ENCODE peak calls at places on chromosomes 7 and 10, in seven cellular contexts. V, A, D, C, W, N and G are unnamed samples.

GRCh38 chr7:33143996-33144718 is 14.8 kb downstream of the BBS9 start:
- DNase-seq in A (no peak), W (no peak), C (no peak), N (no peak), D (no peak), V (no peak), G (peak)

GRCh38 chr7:31114593-31115343 is 62.7 kb downstream of the ADCYAP1R1 start:
- DNase-seq in D (peak), N (no peak), W (no peak), A (peak), V (no peak), C (no peak), G (no peak)

GRCh38 chr10:106897631-106898161 is 266.8 kb downstream of the SORCS1 start:
- DNase-seq in A (no peak), D (no peak), C (peak), N (peak), W (peak), V (no peak), G (no peak)

GRCh38 chr7:6162331-6162620 is 110.1 kb downstream of the CYTH3 start:
- DNase-seq in V (no peak), W (peak), C (peak), N (no peak), A (no peak), D (no peak), G (no peak)

GRCh38 chr7:73869011-73869785 is 8.2 kb downstream of the TMEM270 start:
- DNase-seq in C (no peak), A (no peak), W (no peak), N (no peak), D (no peak), V (no peak), G (no peak)

GRCh38 chr10:62264702-62265436 is 3.8 kb downstream of the RTKN2 start:
- DNase-seq in D (peak), V (peak), A (peak), C (no peak), N (no peak), W (no peak), G (peak)

GRCh38 chr7:100694196-100694745 is at the start of gene GIGYF1:
- DNase-seq in V (peak), N (peak), W (peak), C (peak), D (peak), A (peak), G (peak)

GRCh38 chr10:72215611-72216549 is at the start of the genes ANAPC16 and ASCC1:
- DNase-seq in V (peak), N (peak), A (peak), D (peak), W (peak), C (peak), G (peak)

GRCh38 chr10:69261184-69261583 is 17.1 kb upstream of the HK1 start:
- DNase-seq in D (no peak), V (no peak), C (no peak), A (no peak), W (no peak), N (no peak), G (no peak)

GRCh38 chr10:62433181-62433692 is 59.1 kb downstream of the ZNF365 start:
- DNase-seq in N (no peak), D (peak), W (peak), V (peak), A (peak), C (no peak), G (peak)

GRCh38 chr10:95260397-95260881 is 30.4 kb downstream of the PDLIM1 start:
- DNase-seq in W (no peak), D (peak), V (no peak), A (no peak), N (no peak), C (no peak), G (peak)

GRCh38 chr7:20236790-20237189 is 19.6 kb upstream of the MACC1 start:
- DNase-seq in D (no peak), N (no peak), W (no peak), A (no peak), C (no peak), V (no peak), G (no peak)

GRCh38 chr7:47361746-47362215 is 220.1 kb downstream of the TNS3 start:
- DNase-seq in N (peak), D (no peak), W (no peak), A (no peak), V (no peak), C (peak), G (peak)

GRCh38 chr7:2478800-2479199 is 2.6 kb upstream of the GRIFIN start:
- DNase-seq in V (no peak), C (no peak), D (no peak), N (peak), W (no peak), A (no peak), G (peak)

GRCh38 chr7:54394877-54395276 is 147.3 kb upstream of the VSTM2A start:
- DNase-seq in N (no peak), A (peak), V (no peak), D (no peak), C (no peak), W (no peak), G (no peak)

GRCh38 chr7:57579454-57579853 is 129.5 kb downstream of the ZNF716 start:
- DNase-seq in V (no peak), N (no peak), A (no peak), D (no peak), C (no peak), W (no peak), G (no peak)

GRCh38 chr10:131920151-131920550 is 19.3 kb downstream of the PPP2R2D start:
- DNase-seq in N (no peak), V (no peak), D (no peak), A (no peak), W (peak), C (no peak), G (no peak)

GRCh38 chr7:138979226-138979979 is 1.8 kb downstream of the KIAA1549 start:
- DNase-seq in N (no peak), D (peak), V (no peak), W (no peak), A (peak), C (no peak), G (no peak)

GRCh38 chr10:72821606-72822005 is 71.9 kb upstream of the OIT3 start:
- DNase-seq in N (no peak), A (no peak), D (no peak), W (no peak), V (no peak), C (no peak), G (no peak)

GRCh38 chr7:142801601-142802295 is 31.0 kb downstream of the PRSS2 start:
- DNase-seq in D (no peak), C (no peak), A (no peak), V (no peak), W (no peak), N (no peak), G (no peak)

GRCh38 chr7:79063019-79063698 is 390.3 kb downstream of the MAGI2 start:
- DNase-seq in W (no peak), N (no peak), C (no peak), A (no peak), V (no peak), D (no peak), G (no peak)

GRCh38 chr7:133358728-133359127 is 105.8 kb downstream of the EXOC4 start:
- DNase-seq in A (no peak), D (no peak), N (no peak), W (no peak), C (no peak), V (no peak), G (no peak)

GRCh38 chr10:103911021-103911459 is 6.9 kb downstream of the STN1 start:
- DNase-seq in V (no peak), C (no peak), W (no peak), N (no peak), D (no peak), A (peak), G (no peak)

GRCh38 chr10:122073508-122073907 is 84.5 kb downstream of the TACC2 start:
- DNase-seq in N (no peak), C (no peak), W (no peak), V (no peak), D (no peak), A (no peak), G (no peak)

GRCh38 chr7:51629206-51629605 is 312.6 kb upstream of the COBL start:
- DNase-seq in D (no peak), N (no peak), C (no peak), V (no peak), W (no peak), A (no peak), G (no peak)

GRCh38 chr10:92691042-92691590 is 1.4 kb downstream of the HHEX start:
- DNase-seq in W (peak), A (no peak), V (no peak), C (no peak), N (no peak), D (no peak), G (no peak)

GRCh38 chr10:92688927-92689662 is 660 bp upstream of the HHEX start:
- DNase-seq in V (peak), C (peak), N (peak), A (peak), W (peak), D (peak), G (no peak)

GRCh38 chr10:92690211-92691041 is 671 bp downstream of the HHEX start:
- DNase-seq in V (peak), D (peak), C (peak), N (peak), A (peak), W (peak), G (no peak)

GRCh38 chr10:92688573-92688926 is 1.2 kb upstream of the HHEX start:
- DNase-seq in D (no peak), V (no peak), N (no peak), C (no peak), A (no peak), W (no peak), G (no peak)

GRCh38 chr10:92689663-92690210 is at the start of gene HHEX:
- DNase-seq in A (peak), D (peak), N (peak), W (peak), C (peak), V (peak), G (no peak)
- TF ChIP-seq POLR2A in A (peak), D (peak), N (no peak), W (no peak), C (no peak), V (peak), G (no peak)

GRCh38 chr10:102420810-102421644 is at the start of gene FBXL15:
- DNase-seq in C (peak), N (peak), D (peak), W (peak), A (peak), V (peak), G (peak)
- TF ChIP-seq POLR2A in C (peak), N (no peak), D (peak), W (peak), A (peak), V (peak), G (peak)

GRCh38 chr10:28532509-28533314 is at the start of gene WAC:
- DNase-seq in A (peak), W (peak), C (peak), D (peak), N (peak), V (peak), G (peak)
- TF ChIP-seq POLR2A in A (peak), W (peak), C (peak), D (peak), N (no peak), V (peak), G (peak)

GRCh38 chr10:113309791-113310190 is 243.1 kb upstream of the HABP2 start:
- DNase-seq in V (no peak), N (no peak), W (no peak), A (no peak), D (no peak), C (no peak), G (no peak)

GRCh38 chr10:113313048-113313611 is 239.7 kb upstream of the HABP2 start:
- DNase-seq in V (no peak), N (no peak), W (no peak), D (no peak), A (no peak), C (no peak), G (no peak)

GRCh38 chr10:113305871-113306270 is 247.0 kb upstream of the HABP2 start:
- DNase-seq in A (no peak), D (no peak), W (no peak), V (no peak), N (no peak), C (no peak), G (no peak)

GRCh38 chr10:113304726-113305125 is 248.1 kb upstream of the HABP2 start:
- DNase-seq in C (no peak), V (no peak), D (no peak), N (no peak), W (no peak), A (no peak), G (no peak)

GRCh38 chr10:113310317-113310716 is 242.5 kb upstream of the HABP2 start:
- DNase-seq in A (no peak), W (no peak), D (no peak), V (no peak), N (no peak), C (no peak), G (no peak)
- TF ChIP-seq POLR2A in A (no peak), W (no peak), D (no peak), V (no peak), N (no peak), C (no peak), G (no peak)

DNA sequence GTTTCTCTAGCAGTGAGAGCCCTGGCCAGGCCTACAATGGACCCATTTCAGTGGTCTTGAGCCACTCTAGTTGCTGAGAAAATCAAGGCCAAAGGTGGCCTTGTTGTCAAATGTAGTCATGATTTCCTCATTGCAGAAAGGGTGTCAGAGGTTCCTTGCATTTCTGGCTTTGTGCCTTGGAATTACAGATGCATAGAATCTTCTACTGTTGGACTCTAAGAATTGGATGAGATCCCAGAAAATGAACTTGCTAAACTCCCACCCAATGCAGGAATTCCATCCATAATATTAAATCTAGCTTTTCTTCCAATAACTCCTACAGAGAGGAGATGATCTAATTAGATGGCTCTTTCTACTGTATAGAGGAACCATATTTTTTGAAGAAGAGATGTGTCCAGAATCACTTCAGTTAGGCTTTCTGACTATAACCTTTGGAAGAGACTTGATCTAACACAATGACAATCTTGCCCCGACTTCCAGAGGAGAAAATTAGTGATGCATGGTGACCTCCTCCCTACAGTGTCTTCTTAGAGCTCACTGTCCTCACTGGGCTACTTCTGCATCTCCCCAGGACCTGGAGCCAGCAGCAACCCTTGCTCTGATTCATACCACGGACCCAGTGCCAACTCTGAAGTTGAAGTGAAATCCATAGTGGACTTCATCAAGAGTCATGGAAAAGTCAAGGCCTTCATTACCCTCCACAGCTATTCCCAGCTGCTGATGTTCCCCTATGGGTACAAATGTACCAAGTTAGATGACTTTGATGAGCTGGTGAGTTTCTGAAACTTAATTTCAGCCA is 12.4 kb downstream of the CPA2 start:
- DNase-seq in D (no peak), N (no peak), W (no peak), C (no peak), V (no peak), A (no peak), G (no peak)
- TF ChIP-seq POLR2A in D (no peak), N (no peak), W (no peak), C (no peak), V (no peak), A (no peak), G (no peak)